ENCODE peak calls at places on chromosomes 3 and 15, in nine cellular contexts. V, A, K, C, F, H, X, S and D are unnamed samples.

GRCh38 chr15:100650685-100651084 is 48.3 kb downstream of the ASB7 start:
- DNase-seq in V (no peak), A (no peak), K (peak; percentile 46), C (no peak), F (no peak), H (no peak), X (no peak), S (no peak), D (no peak)

GRCh38 chr3:150149651-150150051 is 179.0 kb upstream of the PFN2 start:
- DNase-seq in V (no peak), A (no peak), K (peak; percentile 94), C (no peak), F (no peak), H (no peak), X (no peak), S (no peak), D (no peak)

GRCh38 chr3:171846594-171846993 is 3.4 kb downstream of the TMEM212 start:
- DNase-seq in V (peak; percentile 69), A (no peak), K (peak; percentile 15), C (no peak), F (no peak), H (no peak), X (no peak), S (no peak), D (no peak)

GRCh38 chr3:13110678-13111116 is 37.5 kb upstream of the IQSEC1 start:
- DNase-seq in V (no peak), A (peak; percentile 21), K (peak; percentile 95), C (no peak), F (peak; percentile 35), H (no peak), X (no peak), S (no peak), D (peak; percentile 29)

GRCh38 chr3:14494973-14495300 is 45.2 kb downstream of the GRIP2 start:
- DNase-seq in V (no peak), A (no peak), K (no peak), C (no peak), F (no peak), H (peak; percentile 35), X (no peak), S (no peak), D (no peak)

GRCh38 chr3:4825572-4826236 is 153.5 kb upstream of the BHLHE40 start:
- DNase-seq in V (no peak), A (no peak), K (no peak), C (no peak), F (peak; percentile 84), H (peak; percentile 55), X (no peak), S (peak; percentile 62), D (no peak)

GRCh38 chr15:79195802-79196201 is 86.7 kb upstream of the ANKRD34C start:
- DNase-seq in V (no peak), A (no peak), K (no peak), C (no peak), F (no peak), H (no peak), X (no peak), S (no peak), D (no peak)

GRCh38 chr15:82064824-82065223 is 19.0 kb upstream of the MEX3B start:
- DNase-seq in V (peak; percentile 21), A (no peak), K (no peak), C (no peak), F (no peak), H (no peak), X (no peak), S (no peak), D (no peak)

GRCh38 chr3:189531271-189531670 is 99.9 kb upstream of the TP63 start:
- DNase-seq in V (no peak), A (no peak), K (no peak), C (no peak), F (no peak), H (no peak), X (no peak), S (no peak), D (no peak)

GRCh38 chr3:98557324-98558010 is 25.7 kb downstream of the GPR15 start:
- DNase-seq in V (no peak), A (no peak), K (no peak), C (no peak), F (no peak), H (no peak), X (no peak), S (no peak), D (no peak)

GRCh38 chr3:173737167-173737808 is 339.7 kb downstream of the NLGN1 start:
- DNase-seq in V (no peak), A (no peak), K (peak; percentile 33), C (no peak), F (no peak), H (no peak), X (no peak), S (no peak), D (no peak)

GRCh38 chr15:57485869-57486268 is 105.8 kb upstream of the MYZAP start:
- DNase-seq in V (peak; percentile 82), A (no peak), K (peak; percentile 90), C (no peak), F (peak; percentile 79), H (peak; percentile 67), X (no peak), S (peak; percentile 39), D (no peak)

GRCh38 chr3:62139957-62140356 is 233.4 kb downstream of the FEZF2 start:
- DNase-seq in V (no peak), A (no peak), K (no peak), C (no peak), F (no peak), H (peak; percentile 65), X (no peak), S (no peak), D (no peak)

GRCh38 chr3:136350132-136350531 is 100.0 kb downstream of the PCCB start:
- DNase-seq in V (no peak), A (no peak), K (peak; percentile 41), C (peak; percentile 73), F (no peak), H (no peak), X (peak; percentile 70), S (no peak), D (no peak)
- H3K4me3 ChIP-seq in V (no peak overlapping the region), A (no peak overlapping the region), K (no peak overlapping the region), C (no peak overlapping the region), F (no peak overlapping the region), H (no peak overlapping the region), X (no peak overlapping the region), S (no peak overlapping the region), D (no peak overlapping the region)

GRCh38 chr15:70490148-70490837 is 273.1 kb downstream of the UACA start:
- DNase-seq in V (no peak), A (no peak), K (no peak), C (no peak), F (no peak), H (peak; percentile 31), X (no peak), S (no peak), D (no peak)
- H3K4me1 ChIP-seq in V (peaks cover 8% of the 10 kb centered on the region), A (peaks cover 47% of the 10 kb centered on the region), K (peaks cover 53% of the 10 kb centered on the region), C (no peaks in the 10 kb centered on the region), F (peaks cover 30% of the 10 kb centered on the region), H (no peaks in the 10 kb centered on the region), X (peaks cover 13% of the 10 kb centered on the region), S (peaks cover 9% of the 10 kb centered on the region), D (peaks cover 65% of the 10 kb centered on the region)

GRCh38 chr15:22229971-22230815 is 149.9 kb downstream of the OR4M2 start:
- DNase-seq in V (no peak), A (no peak), K (no peak), C (peak; percentile 43), F (no peak), H (no peak), X (no peak), S (no peak), D (no peak)

GRCh38 chr15:22226034-22226790 is 145.9 kb downstream of the OR4M2 start:
- DNase-seq in V (no peak), A (no peak), K (no peak), C (peak; percentile 12), F (no peak), H (no peak), X (no peak), S (no peak), D (no peak)

GRCh38 chr15:22227411-22227810 is 147.1 kb downstream of the OR4M2 start:
- DNase-seq in V (no peak), A (no peak), K (no peak), C (no peak), F (no peak), H (no peak), X (no peak), S (no peak), D (no peak)

GRCh38 chr15:22231603-22232002 is 151.3 kb downstream of the OR4M2 start:
- DNase-seq in V (no peak), A (no peak), K (no peak), C (no peak), F (no peak), H (no peak), X (no peak), S (no peak), D (no peak)

DNA sequence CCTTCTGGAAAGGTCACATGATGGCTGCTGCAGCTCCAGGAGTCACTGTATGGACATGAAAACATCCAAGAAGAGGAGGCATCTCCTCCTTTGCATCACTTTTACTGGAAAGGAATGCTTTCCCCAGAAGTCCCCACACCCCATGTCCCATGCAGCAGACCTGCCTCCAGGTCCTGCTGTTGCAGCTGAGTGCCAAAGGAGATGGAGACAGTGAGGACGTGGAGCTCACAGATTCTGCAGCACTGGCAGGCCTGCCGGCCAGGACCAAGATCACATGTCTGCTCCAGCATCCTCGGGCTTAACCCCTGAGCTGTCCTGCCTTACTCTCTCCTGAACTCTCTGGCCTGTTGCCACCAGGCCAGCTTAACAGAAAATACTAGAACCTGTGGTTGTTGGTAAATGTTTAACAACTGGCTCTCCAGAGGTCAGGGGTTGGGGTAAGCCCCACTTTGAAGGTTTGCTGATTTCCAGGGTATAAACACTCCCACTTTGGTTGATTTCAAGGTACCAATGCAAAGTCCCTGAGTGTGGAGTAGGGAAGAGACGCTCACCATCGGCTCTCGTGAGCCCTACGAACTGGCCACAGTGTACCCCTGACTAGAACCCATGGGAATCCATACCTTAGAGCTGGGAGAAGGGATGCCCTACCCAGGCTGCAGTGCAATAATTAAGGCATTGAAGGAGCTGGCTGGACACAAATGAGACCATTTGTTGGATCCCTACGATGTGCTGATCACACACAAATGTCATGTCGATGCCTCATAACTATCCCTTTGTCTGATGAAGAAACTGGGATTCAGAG is 147.8 kb downstream of the OR4M2 start:
- DNase-seq in V (no peak), A (no peak), K (no peak), C (no peak), F (no peak), H (no peak), X (no peak), S (no peak), D (no peak)
- H3K9me3 ChIP-seq in V (peaks cover 27% of the 10 kb centered on the region), A (no peaks in the 10 kb centered on the region), K (peaks cover 27% of the 10 kb centered on the region), C (peaks cover 13% of the 10 kb centered on the region), F (no peaks in the 10 kb centered on the region), H (no peaks in the 10 kb centered on the region), X (no peaks in the 10 kb centered on the region), S (peaks cover 9% of the 10 kb centered on the region), D (no peaks in the 10 kb centered on the region)

DNA sequence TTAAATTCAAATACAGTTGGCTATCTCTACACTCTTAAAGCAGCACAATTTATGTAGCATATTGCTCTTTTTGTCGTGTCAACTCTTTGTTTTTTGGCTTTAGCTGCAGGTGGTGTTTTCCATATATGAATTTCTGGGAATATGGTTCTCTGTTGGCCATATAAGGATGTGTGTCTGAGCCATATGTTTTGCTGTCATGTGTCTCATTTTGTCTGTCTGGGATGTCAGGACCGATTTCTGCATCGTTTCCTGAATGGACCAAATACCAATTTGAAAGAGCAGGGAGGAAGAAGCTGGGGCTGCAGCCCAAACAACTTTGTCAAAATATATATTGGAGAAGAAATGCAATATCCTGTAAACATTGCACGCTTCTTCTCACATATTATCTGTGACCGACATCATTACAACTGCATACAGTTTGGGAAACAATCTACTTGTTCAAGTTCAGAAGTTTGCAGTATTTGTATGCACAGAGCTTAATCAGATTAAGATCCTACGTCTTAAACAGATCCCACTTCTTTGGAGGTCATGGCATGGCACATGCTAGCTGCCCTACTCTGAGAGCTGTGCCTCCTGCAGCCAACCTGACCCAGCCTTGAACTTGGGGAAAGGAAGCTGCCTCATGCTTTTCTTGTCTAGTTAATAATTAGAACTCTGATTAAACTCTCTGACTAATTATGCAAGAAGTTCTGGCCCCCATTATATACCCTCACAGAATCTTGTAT is 4.0 kb upstream of the SATB1 start:
- DNase-seq in V (no peak), A (no peak), K (no peak), C (no peak), F (no peak), H (no peak), X (no peak), S (no peak), D (no peak)
- H3K4me3 ChIP-seq in V (no peak overlapping the region), A (no peak overlapping the region), K (no peak overlapping the region), C (no peak overlapping the region), F (no peak overlapping the region), H (no peak overlapping the region), X (no peak overlapping the region), S (no peak overlapping the region), D (peak overlapping the region; percentile 4)